ENCODE peak calls at places on chromosomes 6 and 20, in nine cellular contexts. One of them, this sample, is unnamed.

GRCh38 chr20:39897058-39897457 is 792.0 kb downstream of the MAFB start:
- DNase-seq in ELR: peak
- DNase-seq in RPMI8226: no peak
- DNase-seq in hepatic stellate cell: peak
- DNase-seq in progenitor cell of endocrine pancreas: no peak
- DNase-seq in stromal cell of bone marrow: peak
- DNase-seq in PC-9: no peak
- DNase-seq in fibroblast of gingiva: peak
- DNase-seq in stimulated activated CD4-positive, alpha-beta T cell treated with anti-CD3 and anti-CD28 coated beads, TNF-alpha, amount 100 ng/mL, for 24 hours: no peak
- DNase-seq in this sample: peak

GRCh38 chr6:134049176-134049575 is 3.2 kb downstream of the SLC2A12 start:
- DNase-seq in ELR: no peak
- DNase-seq in RPMI8226: no peak
- DNase-seq in hepatic stellate cell: no peak
- DNase-seq in progenitor cell of endocrine pancreas: no peak
- DNase-seq in stromal cell of bone marrow: no peak
- DNase-seq in PC-9: no peak
- DNase-seq in fibroblast of gingiva: no peak
- DNase-seq in stimulated activated CD4-positive, alpha-beta T cell treated with anti-CD3 and anti-CD28 coated beads, TNF-alpha, amount 100 ng/mL, for 24 hours: no peak
- DNase-seq in this sample: no peak

GRCh38 chr20:36929290-36929689 is 22.2 kb downstream of the SAMHD1 start:
- DNase-seq in ELR: peak
- DNase-seq in RPMI8226: no peak
- DNase-seq in hepatic stellate cell: no peak
- DNase-seq in progenitor cell of endocrine pancreas: no peak
- DNase-seq in stromal cell of bone marrow: peak
- DNase-seq in PC-9: no peak
- DNase-seq in fibroblast of gingiva: peak
- DNase-seq in stimulated activated CD4-positive, alpha-beta T cell treated with anti-CD3 and anti-CD28 coated beads, TNF-alpha, amount 100 ng/mL, for 24 hours: no peak
- DNase-seq in this sample: no peak

GRCh38 chr6:143160439-143161220 is 99.9 kb downstream of the AIG1 start:
- DNase-seq in ELR: peak
- DNase-seq in RPMI8226: no peak
- DNase-seq in hepatic stellate cell: no peak
- DNase-seq in progenitor cell of endocrine pancreas: no peak
- DNase-seq in stromal cell of bone marrow: no peak
- DNase-seq in PC-9: no peak
- DNase-seq in fibroblast of gingiva: no peak
- DNase-seq in stimulated activated CD4-positive, alpha-beta T cell treated with anti-CD3 and anti-CD28 coated beads, TNF-alpha, amount 100 ng/mL, for 24 hours: no peak
- DNase-seq in this sample: no peak

GRCh38 chr20:39627765-39628164 is 665.6 kb downstream of the DHX35 start:
- DNase-seq in ELR: no peak
- DNase-seq in RPMI8226: no peak
- DNase-seq in hepatic stellate cell: no peak
- DNase-seq in progenitor cell of endocrine pancreas: no peak
- DNase-seq in stromal cell of bone marrow: no peak
- DNase-seq in PC-9: peak
- DNase-seq in fibroblast of gingiva: no peak
- DNase-seq in stimulated activated CD4-positive, alpha-beta T cell treated with anti-CD3 and anti-CD28 coated beads, TNF-alpha, amount 100 ng/mL, for 24 hours: no peak
- DNase-seq in this sample: no peak

GRCh38 chr6:169723991-169724553 is at the start of gene PHF10:
- DNase-seq in ELR: peak
- DNase-seq in RPMI8226: peak
- DNase-seq in hepatic stellate cell: peak
- DNase-seq in progenitor cell of endocrine pancreas: peak
- DNase-seq in stromal cell of bone marrow: no peak
- DNase-seq in PC-9: no peak
- DNase-seq in fibroblast of gingiva: peak
- DNase-seq in stimulated activated CD4-positive, alpha-beta T cell treated with anti-CD3 and anti-CD28 coated beads, TNF-alpha, amount 100 ng/mL, for 24 hours: no peak
- DNase-seq in this sample: no peak

GRCh38 chr20:29296256-29297230 is 1960.9 kb upstream of the DEFB115 start:
- DNase-seq in ELR: no peak
- DNase-seq in RPMI8226: no peak
- DNase-seq in hepatic stellate cell: no peak
- DNase-seq in progenitor cell of endocrine pancreas: no peak
- DNase-seq in stromal cell of bone marrow: no peak
- DNase-seq in PC-9: no peak
- DNase-seq in fibroblast of gingiva: no peak
- DNase-seq in stimulated activated CD4-positive, alpha-beta T cell treated with anti-CD3 and anti-CD28 coated beads, TNF-alpha, amount 100 ng/mL, for 24 hours: no peak
- DNase-seq in this sample: no peak

GRCh38 chr20:43237651-43238050 is 47.9 kb upstream of the PTPRT start:
- DNase-seq in ELR: no peak
- DNase-seq in RPMI8226: no peak
- DNase-seq in hepatic stellate cell: no peak
- DNase-seq in progenitor cell of endocrine pancreas: no peak
- DNase-seq in stromal cell of bone marrow: no peak
- DNase-seq in PC-9: no peak
- DNase-seq in fibroblast of gingiva: no peak
- DNase-seq in stimulated activated CD4-positive, alpha-beta T cell treated with anti-CD3 and anti-CD28 coated beads, TNF-alpha, amount 100 ng/mL, for 24 hours: no peak
- DNase-seq in this sample: no peak

GRCh38 chr6:24981385-24981758 is 45.6 kb upstream of the RIPOR2 start:
- DNase-seq in ELR: peak
- DNase-seq in RPMI8226: no peak
- DNase-seq in hepatic stellate cell: no peak
- DNase-seq in progenitor cell of endocrine pancreas: no peak
- DNase-seq in stromal cell of bone marrow: no peak
- DNase-seq in PC-9: peak
- DNase-seq in fibroblast of gingiva: no peak
- DNase-seq in stimulated activated CD4-positive, alpha-beta T cell treated with anti-CD3 and anti-CD28 coated beads, TNF-alpha, amount 100 ng/mL, for 24 hours: no peak
- DNase-seq in this sample: no peak

GRCh38 chr6:128641701-128642100 is 121.3 kb upstream of the PTPRK start:
- DNase-seq in ELR: no peak
- DNase-seq in RPMI8226: no peak
- DNase-seq in hepatic stellate cell: no peak
- DNase-seq in progenitor cell of endocrine pancreas: no peak
- DNase-seq in stromal cell of bone marrow: peak
- DNase-seq in PC-9: no peak
- DNase-seq in fibroblast of gingiva: peak
- DNase-seq in stimulated activated CD4-positive, alpha-beta T cell treated with anti-CD3 and anti-CD28 coated beads, TNF-alpha, amount 100 ng/mL, for 24 hours: no peak
- DNase-seq in this sample: no peak

GRCh38 chr6:148064406-148065134 is 278.1 kb upstream of the SASH1 start:
- DNase-seq in ELR: peak
- DNase-seq in RPMI8226: no peak
- DNase-seq in hepatic stellate cell: no peak
- DNase-seq in progenitor cell of endocrine pancreas: no peak
- DNase-seq in stromal cell of bone marrow: peak
- DNase-seq in PC-9: no peak
- DNase-seq in fibroblast of gingiva: no peak
- DNase-seq in stimulated activated CD4-positive, alpha-beta T cell treated with anti-CD3 and anti-CD28 coated beads, TNF-alpha, amount 100 ng/mL, for 24 hours: no peak
- DNase-seq in this sample: peak

GRCh38 chr6:83615025-83615999 is 93.6 kb downstream of the SNAP91 start:
- DNase-seq in ELR: peak
- DNase-seq in RPMI8226: peak
- DNase-seq in hepatic stellate cell: peak
- DNase-seq in progenitor cell of endocrine pancreas: no peak
- DNase-seq in stromal cell of bone marrow: no peak
- DNase-seq in PC-9: no peak
- DNase-seq in fibroblast of gingiva: peak
- DNase-seq in stimulated activated CD4-positive, alpha-beta T cell treated with anti-CD3 and anti-CD28 coated beads, TNF-alpha, amount 100 ng/mL, for 24 hours: no peak
- DNase-seq in this sample: no peak

GRCh38 chr6:66796987-66797386 is 1090.0 kb upstream of the EYS start:
- DNase-seq in ELR: no peak
- DNase-seq in RPMI8226: no peak
- DNase-seq in hepatic stellate cell: no peak
- DNase-seq in progenitor cell of endocrine pancreas: no peak
- DNase-seq in stromal cell of bone marrow: no peak
- DNase-seq in PC-9: no peak
- DNase-seq in fibroblast of gingiva: no peak
- DNase-seq in stimulated activated CD4-positive, alpha-beta T cell treated with anti-CD3 and anti-CD28 coated beads, TNF-alpha, amount 100 ng/mL, for 24 hours: no peak
- DNase-seq in this sample: no peak

GRCh38 chr6:2038096-2038495 is 207.3 kb downstream of the GMDS start:
- DNase-seq in ELR: no peak
- DNase-seq in RPMI8226: no peak
- DNase-seq in hepatic stellate cell: no peak
- DNase-seq in progenitor cell of endocrine pancreas: no peak
- DNase-seq in stromal cell of bone marrow: no peak
- DNase-seq in PC-9: no peak
- DNase-seq in fibroblast of gingiva: no peak
- DNase-seq in stimulated activated CD4-positive, alpha-beta T cell treated with anti-CD3 and anti-CD28 coated beads, TNF-alpha, amount 100 ng/mL, for 24 hours: no peak
- DNase-seq in this sample: no peak

GRCh38 chr20:58143531-58143930 is 84.9 kb downstream of the ANKRD60 start:
- DNase-seq in ELR: no peak
- DNase-seq in RPMI8226: no peak
- DNase-seq in hepatic stellate cell: no peak
- DNase-seq in progenitor cell of endocrine pancreas: no peak
- DNase-seq in stromal cell of bone marrow: no peak
- DNase-seq in PC-9: no peak
- DNase-seq in fibroblast of gingiva: no peak
- DNase-seq in stimulated activated CD4-positive, alpha-beta T cell treated with anti-CD3 and anti-CD28 coated beads, TNF-alpha, amount 100 ng/mL, for 24 hours: no peak
- DNase-seq in this sample: no peak

GRCh38 chr20:37741055-37741454 is 47.2 kb downstream of the CTNNBL1 start:
- DNase-seq in ELR: peak
- DNase-seq in RPMI8226: no peak
- DNase-seq in hepatic stellate cell: no peak
- DNase-seq in progenitor cell of endocrine pancreas: no peak
- DNase-seq in stromal cell of bone marrow: no peak
- DNase-seq in PC-9: peak
- DNase-seq in fibroblast of gingiva: no peak
- DNase-seq in stimulated activated CD4-positive, alpha-beta T cell treated with anti-CD3 and anti-CD28 coated beads, TNF-alpha, amount 100 ng/mL, for 24 hours: no peak
- DNase-seq in this sample: no peak

GRCh38 chr20:33803921-33804337 is 7.2 kb upstream of the CHMP4B start:
- DNase-seq in ELR: peak
- DNase-seq in RPMI8226: no peak
- DNase-seq in hepatic stellate cell: peak
- DNase-seq in progenitor cell of endocrine pancreas: no peak
- DNase-seq in stromal cell of bone marrow: peak
- DNase-seq in PC-9: peak
- DNase-seq in fibroblast of gingiva: peak
- DNase-seq in stimulated activated CD4-positive, alpha-beta T cell treated with anti-CD3 and anti-CD28 coated beads, TNF-alpha, amount 100 ng/mL, for 24 hours: no peak
- DNase-seq in this sample: peak

GRCh38 chr6:54288476-54288875 is 19.8 kb upstream of the TINAG start:
- DNase-seq in ELR: no peak
- DNase-seq in RPMI8226: no peak
- DNase-seq in hepatic stellate cell: no peak
- DNase-seq in progenitor cell of endocrine pancreas: no peak
- DNase-seq in stromal cell of bone marrow: no peak
- DNase-seq in PC-9: no peak
- DNase-seq in fibroblast of gingiva: no peak
- DNase-seq in stimulated activated CD4-positive, alpha-beta T cell treated with anti-CD3 and anti-CD28 coated beads, TNF-alpha, amount 100 ng/mL, for 24 hours: no peak
- DNase-seq in this sample: no peak

GRCh38 chr20:47785321-47785899 is at the start of gene SULF2:
- DNase-seq in ELR: no peak
- DNase-seq in RPMI8226: peak
- DNase-seq in hepatic stellate cell: no peak
- DNase-seq in progenitor cell of endocrine pancreas: peak
- DNase-seq in stromal cell of bone marrow: no peak
- DNase-seq in PC-9: no peak
- DNase-seq in fibroblast of gingiva: no peak
- DNase-seq in stimulated activated CD4-positive, alpha-beta T cell treated with anti-CD3 and anti-CD28 coated beads, TNF-alpha, amount 100 ng/mL, for 24 hours: no peak
- DNase-seq in this sample: no peak

GRCh38 chr6:39617023-39617422 is 108.2 kb downstream of the KIF6 start:
- DNase-seq in ELR: no peak
- DNase-seq in RPMI8226: no peak
- DNase-seq in hepatic stellate cell: no peak
- DNase-seq in progenitor cell of endocrine pancreas: no peak
- DNase-seq in stromal cell of bone marrow: no peak
- DNase-seq in PC-9: no peak
- DNase-seq in fibroblast of gingiva: no peak
- DNase-seq in stimulated activated CD4-positive, alpha-beta T cell treated with anti-CD3 and anti-CD28 coated beads, TNF-alpha, amount 100 ng/mL, for 24 hours: no peak
- DNase-seq in this sample: no peak

GRCh38 chr6:88494401-88495140 is 328.4 kb upstream of the CNR1 start:
- DNase-seq in ELR: no peak
- DNase-seq in RPMI8226: no peak
- DNase-seq in hepatic stellate cell: no peak
- DNase-seq in progenitor cell of endocrine pancreas: no peak
- DNase-seq in stromal cell of bone marrow: no peak
- DNase-seq in PC-9: no peak
- DNase-seq in fibroblast of gingiva: no peak
- DNase-seq in stimulated activated CD4-positive, alpha-beta T cell treated with anti-CD3 and anti-CD28 coated beads, TNF-alpha, amount 100 ng/mL, for 24 hours: no peak
- DNase-seq in this sample: no peak

GRCh38 chr6:83429857-83430605 is 820 bp downstream of the ME1 start:
- DNase-seq in ELR: peak
- DNase-seq in RPMI8226: peak
- DNase-seq in hepatic stellate cell: no peak
- DNase-seq in progenitor cell of endocrine pancreas: no peak
- DNase-seq in stromal cell of bone marrow: no peak
- DNase-seq in PC-9: peak
- DNase-seq in fibroblast of gingiva: peak
- DNase-seq in stimulated activated CD4-positive, alpha-beta T cell treated with anti-CD3 and anti-CD28 coated beads, TNF-alpha, amount 100 ng/mL, for 24 hours: no peak
- DNase-seq in this sample: peak

GRCh38 chr6:13813011-13813410 is 1.3 kb downstream of the MCUR1 start:
- DNase-seq in ELR: peak
- DNase-seq in RPMI8226: no peak
- DNase-seq in hepatic stellate cell: no peak
- DNase-seq in progenitor cell of endocrine pancreas: no peak
- DNase-seq in stromal cell of bone marrow: no peak
- DNase-seq in PC-9: peak
- DNase-seq in fibroblast of gingiva: no peak
- DNase-seq in stimulated activated CD4-positive, alpha-beta T cell treated with anti-CD3 and anti-CD28 coated beads, TNF-alpha, amount 100 ng/mL, for 24 hours: no peak
- DNase-seq in this sample: no peak